ENCODE peak calls at places on chromosome 19, in ten cellular contexts. One of them, this sample, is unnamed.

GRCh38 chr19:10408511-10409291 is 5.4 kb upstream of the CDC37 start:
- DNase-seq in SIG-M5: no peak
- DNase-seq in spleen: peak
- DNase-seq in glutamatergic neuron: peak
- DNase-seq in AG08396: no peak
- DNase-seq in stimulated activated CD4-positive, alpha-beta T cell treated with anti-CD3 and anti-CD28 coated beads, Interleukin-12 subunit alpha, Interleukin-12 subunit beta, amount 100 ng/mL, for 48 hours: no peak
- DNase-seq in fibroblast of lung: no peak
- DNase-seq in cerebellar cortex: peak
- DNase-seq in T-helper 17 cell: no peak
- DNase-seq in T follicular helper cell: no peak
- DNase-seq in this sample: no peak

GRCh38 chr19:38079926-38080380 is 144.1 kb downstream of the DPF1 start:
- DNase-seq in spleen: no peak
- DNase-seq in glutamatergic neuron: no peak
- DNase-seq in SIG-M5: no peak
- DNase-seq in stimulated activated CD4-positive, alpha-beta T cell treated with anti-CD3 and anti-CD28 coated beads, Interleukin-12 subunit alpha, Interleukin-12 subunit beta, amount 100 ng/mL, for 48 hours: no peak
- DNase-seq in fibroblast of lung: peak
- DNase-seq in AG08396: peak
- DNase-seq in cerebellar cortex: peak
- DNase-seq in T-helper 17 cell: no peak
- DNase-seq in T follicular helper cell: no peak
- DNase-seq in this sample: no peak

GRCh38 chr19:31803819-31804446 is 454.7 kb upstream of the TSHZ3 start:
- DNase-seq in spleen: no peak
- DNase-seq in T follicular helper cell: no peak
- DNase-seq in AG08396: no peak
- DNase-seq in fibroblast of lung: no peak
- DNase-seq in glutamatergic neuron: no peak
- DNase-seq in T-helper 17 cell: no peak
- DNase-seq in cerebellar cortex: no peak
- DNase-seq in SIG-M5: no peak
- DNase-seq in stimulated activated CD4-positive, alpha-beta T cell treated with anti-CD3 and anti-CD28 coated beads, Interleukin-12 subunit alpha, Interleukin-12 subunit beta, amount 100 ng/mL, for 48 hours: no peak
- DNase-seq in this sample: no peak

GRCh38 chr19:13091400-13092161 is 11.1 kb downstream of the LYL1 start:
- DNase-seq in SIG-M5: no peak
- DNase-seq in T follicular helper cell: no peak
- DNase-seq in stimulated activated CD4-positive, alpha-beta T cell treated with anti-CD3 and anti-CD28 coated beads, Interleukin-12 subunit alpha, Interleukin-12 subunit beta, amount 100 ng/mL, for 48 hours: no peak
- DNase-seq in fibroblast of lung: peak
- DNase-seq in AG08396: peak
- DNase-seq in cerebellar cortex: no peak
- DNase-seq in glutamatergic neuron: peak
- DNase-seq in T-helper 17 cell: no peak
- DNase-seq in spleen: no peak
- DNase-seq in this sample: peak

GRCh38 chr19:15223649-15224371 is 8.4 kb downstream of the EPHX3 start:
- DNase-seq in T-helper 17 cell: no peak
- DNase-seq in SIG-M5: no peak
- DNase-seq in T follicular helper cell: no peak
- DNase-seq in AG08396: no peak
- DNase-seq in glutamatergic neuron: no peak
- DNase-seq in stimulated activated CD4-positive, alpha-beta T cell treated with anti-CD3 and anti-CD28 coated beads, Interleukin-12 subunit alpha, Interleukin-12 subunit beta, amount 100 ng/mL, for 48 hours: no peak
- DNase-seq in spleen: no peak
- DNase-seq in cerebellar cortex: peak
- DNase-seq in fibroblast of lung: no peak
- DNase-seq in this sample: no peak

GRCh38 chr19:35069706-35070105 is 28.2 kb downstream of the HPN start:
- DNase-seq in T-helper 17 cell: no peak
- DNase-seq in glutamatergic neuron: no peak
- DNase-seq in AG08396: no peak
- DNase-seq in cerebellar cortex: no peak
- DNase-seq in stimulated activated CD4-positive, alpha-beta T cell treated with anti-CD3 and anti-CD28 coated beads, Interleukin-12 subunit alpha, Interleukin-12 subunit beta, amount 100 ng/mL, for 48 hours: no peak
- DNase-seq in SIG-M5: no peak
- DNase-seq in T follicular helper cell: no peak
- DNase-seq in spleen: no peak
- DNase-seq in fibroblast of lung: no peak
- DNase-seq in this sample: no peak

GRCh38 chr19:23070353-23070781 is 46.5 kb upstream of the ZNF730 start:
- DNase-seq in SIG-M5: no peak
- DNase-seq in glutamatergic neuron: peak
- DNase-seq in AG08396: peak
- DNase-seq in fibroblast of lung: peak
- DNase-seq in spleen: no peak
- DNase-seq in stimulated activated CD4-positive, alpha-beta T cell treated with anti-CD3 and anti-CD28 coated beads, Interleukin-12 subunit alpha, Interleukin-12 subunit beta, amount 100 ng/mL, for 48 hours: peak
- DNase-seq in T follicular helper cell: no peak
- DNase-seq in cerebellar cortex: no peak
- DNase-seq in T-helper 17 cell: no peak
- DNase-seq in this sample: peak

GRCh38 chr19:17052439-17052838 is 22.8 kb downstream of the HAUS8 start:
- DNase-seq in glutamatergic neuron: peak
- DNase-seq in SIG-M5: no peak
- DNase-seq in fibroblast of lung: peak
- DNase-seq in stimulated activated CD4-positive, alpha-beta T cell treated with anti-CD3 and anti-CD28 coated beads, Interleukin-12 subunit alpha, Interleukin-12 subunit beta, amount 100 ng/mL, for 48 hours: no peak
- DNase-seq in AG08396: peak
- DNase-seq in cerebellar cortex: peak
- DNase-seq in spleen: no peak
- DNase-seq in T follicular helper cell: peak
- DNase-seq in T-helper 17 cell: no peak
- DNase-seq in this sample: peak

GRCh38 chr19:13024958-13025653 is 29.8 kb downstream of the NFIX start:
- DNase-seq in T-helper 17 cell: no peak
- DNase-seq in AG08396: no peak
- DNase-seq in spleen: no peak
- DNase-seq in fibroblast of lung: peak
- DNase-seq in cerebellar cortex: no peak
- DNase-seq in SIG-M5: no peak
- DNase-seq in T follicular helper cell: no peak
- DNase-seq in glutamatergic neuron: no peak
- DNase-seq in stimulated activated CD4-positive, alpha-beta T cell treated with anti-CD3 and anti-CD28 coated beads, Interleukin-12 subunit alpha, Interleukin-12 subunit beta, amount 100 ng/mL, for 48 hours: no peak
- DNase-seq in this sample: peak

GRCh38 chr19:1575323-1576241 is 7.5 kb upstream of the MEX3D start:
- DNase-seq in glutamatergic neuron: no peak
- DNase-seq in cerebellar cortex: no peak
- DNase-seq in T-helper 17 cell: no peak
- DNase-seq in stimulated activated CD4-positive, alpha-beta T cell treated with anti-CD3 and anti-CD28 coated beads, Interleukin-12 subunit alpha, Interleukin-12 subunit beta, amount 100 ng/mL, for 48 hours: no peak
- DNase-seq in AG08396: no peak
- DNase-seq in T follicular helper cell: no peak
- DNase-seq in fibroblast of lung: no peak
- DNase-seq in SIG-M5: no peak
- DNase-seq in spleen: no peak
- DNase-seq in this sample: no peak

GRCh38 chr19:48186541-48186991 is 16.1 kb downstream of the ZSWIM9 start:
- DNase-seq in stimulated activated CD4-positive, alpha-beta T cell treated with anti-CD3 and anti-CD28 coated beads, Interleukin-12 subunit alpha, Interleukin-12 subunit beta, amount 100 ng/mL, for 48 hours: no peak
- DNase-seq in fibroblast of lung: no peak
- DNase-seq in glutamatergic neuron: no peak
- DNase-seq in T follicular helper cell: no peak
- DNase-seq in spleen: no peak
- DNase-seq in T-helper 17 cell: no peak
- DNase-seq in AG08396: no peak
- DNase-seq in cerebellar cortex: no peak
- DNase-seq in SIG-M5: no peak
- DNase-seq in this sample: no peak

GRCh38 chr19:36032251-36033104 is at the start of gene CLIP3:
- DNase-seq in cerebellar cortex: peak
- DNase-seq in T-helper 17 cell: peak
- DNase-seq in AG08396: peak
- DNase-seq in fibroblast of lung: peak
- DNase-seq in stimulated activated CD4-positive, alpha-beta T cell treated with anti-CD3 and anti-CD28 coated beads, Interleukin-12 subunit alpha, Interleukin-12 subunit beta, amount 100 ng/mL, for 48 hours: peak
- DNase-seq in spleen: no peak
- DNase-seq in glutamatergic neuron: peak
- DNase-seq in SIG-M5: no peak
- DNase-seq in T follicular helper cell: no peak
- DNase-seq in this sample: peak

GRCh38 chr19:50513746-50514345 is at the start of gene ASPDH:
- DNase-seq in SIG-M5: no peak
- DNase-seq in spleen: peak
- DNase-seq in stimulated activated CD4-positive, alpha-beta T cell treated with anti-CD3 and anti-CD28 coated beads, Interleukin-12 subunit alpha, Interleukin-12 subunit beta, amount 100 ng/mL, for 48 hours: no peak
- DNase-seq in T-helper 17 cell: no peak
- DNase-seq in glutamatergic neuron: peak
- DNase-seq in T follicular helper cell: no peak
- DNase-seq in AG08396: no peak
- DNase-seq in cerebellar cortex: peak
- DNase-seq in fibroblast of lung: no peak
- DNase-seq in this sample: no peak

GRCh38 chr19:7238091-7238490 is 56.1 kb downstream of the INSR start:
- DNase-seq in T follicular helper cell: no peak
- DNase-seq in spleen: no peak
- DNase-seq in SIG-M5: no peak
- DNase-seq in T-helper 17 cell: no peak
- DNase-seq in cerebellar cortex: no peak
- DNase-seq in AG08396: no peak
- DNase-seq in fibroblast of lung: no peak
- DNase-seq in stimulated activated CD4-positive, alpha-beta T cell treated with anti-CD3 and anti-CD28 coated beads, Interleukin-12 subunit alpha, Interleukin-12 subunit beta, amount 100 ng/mL, for 48 hours: no peak
- DNase-seq in glutamatergic neuron: no peak
- DNase-seq in this sample: no peak

GRCh38 chr19:55036058-55036457 is 2.0 kb downstream of the GP6 start:
- DNase-seq in SIG-M5: no peak
- DNase-seq in T follicular helper cell: no peak
- DNase-seq in stimulated activated CD4-positive, alpha-beta T cell treated with anti-CD3 and anti-CD28 coated beads, Interleukin-12 subunit alpha, Interleukin-12 subunit beta, amount 100 ng/mL, for 48 hours: no peak
- DNase-seq in AG08396: no peak
- DNase-seq in fibroblast of lung: no peak
- DNase-seq in glutamatergic neuron: no peak
- DNase-seq in T-helper 17 cell: no peak
- DNase-seq in cerebellar cortex: no peak
- DNase-seq in spleen: no peak
- DNase-seq in this sample: no peak

GRCh38 chr19:4557186-4557970 is 2.1 kb downstream of the SEMA6B start:
- DNase-seq in T follicular helper cell: no peak
- DNase-seq in T-helper 17 cell: no peak
- DNase-seq in SIG-M5: no peak
- DNase-seq in fibroblast of lung: no peak
- DNase-seq in stimulated activated CD4-positive, alpha-beta T cell treated with anti-CD3 and anti-CD28 coated beads, Interleukin-12 subunit alpha, Interleukin-12 subunit beta, amount 100 ng/mL, for 48 hours: no peak
- DNase-seq in glutamatergic neuron: no peak
- DNase-seq in spleen: peak
- DNase-seq in cerebellar cortex: no peak
- DNase-seq in AG08396: no peak
- DNase-seq in this sample: no peak

GRCh38 chr19:47109541-47110375 is 3.8 kb downstream of the ZC3H4 start:
- DNase-seq in stimulated activated CD4-positive, alpha-beta T cell treated with anti-CD3 and anti-CD28 coated beads, Interleukin-12 subunit alpha, Interleukin-12 subunit beta, amount 100 ng/mL, for 48 hours: peak
- DNase-seq in cerebellar cortex: peak
- DNase-seq in T follicular helper cell: peak
- DNase-seq in T-helper 17 cell: no peak
- DNase-seq in AG08396: no peak
- DNase-seq in spleen: peak
- DNase-seq in glutamatergic neuron: no peak
- DNase-seq in fibroblast of lung: peak
- DNase-seq in SIG-M5: no peak
- DNase-seq in this sample: peak

GRCh38 chr19:6065685-6066365 is 44.5 kb downstream of the RFX2 start:
- DNase-seq in stimulated activated CD4-positive, alpha-beta T cell treated with anti-CD3 and anti-CD28 coated beads, Interleukin-12 subunit alpha, Interleukin-12 subunit beta, amount 100 ng/mL, for 48 hours: no peak
- DNase-seq in AG08396: no peak
- DNase-seq in glutamatergic neuron: no peak
- DNase-seq in fibroblast of lung: peak
- DNase-seq in spleen: no peak
- DNase-seq in SIG-M5: peak
- DNase-seq in T-helper 17 cell: peak
- DNase-seq in T follicular helper cell: peak
- DNase-seq in cerebellar cortex: no peak
- DNase-seq in this sample: no peak

GRCh38 chr19:55133639-55134444 is 15.2 kb downstream of the TNNT1 start:
- DNase-seq in fibroblast of lung: no peak
- DNase-seq in SIG-M5: no peak
- DNase-seq in T follicular helper cell: no peak
- DNase-seq in AG08396: no peak
- DNase-seq in stimulated activated CD4-positive, alpha-beta T cell treated with anti-CD3 and anti-CD28 coated beads, Interleukin-12 subunit alpha, Interleukin-12 subunit beta, amount 100 ng/mL, for 48 hours: no peak
- DNase-seq in spleen: no peak
- DNase-seq in T-helper 17 cell: no peak
- DNase-seq in glutamatergic neuron: peak
- DNase-seq in cerebellar cortex: no peak
- DNase-seq in this sample: no peak

GRCh38 chr19:10919352-10920287 is 8.8 kb downstream of the YIPF2 start:
- DNase-seq in cerebellar cortex: no peak
- DNase-seq in fibroblast of lung: no peak
- DNase-seq in stimulated activated CD4-positive, alpha-beta T cell treated with anti-CD3 and anti-CD28 coated beads, Interleukin-12 subunit alpha, Interleukin-12 subunit beta, amount 100 ng/mL, for 48 hours: no peak
- DNase-seq in T-helper 17 cell: no peak
- DNase-seq in AG08396: no peak
- DNase-seq in T follicular helper cell: no peak
- DNase-seq in spleen: no peak
- DNase-seq in SIG-M5: no peak
- DNase-seq in glutamatergic neuron: no peak
- DNase-seq in this sample: no peak

GRCh38 chr19:33868076-33868735 is 71.5 kb downstream of the KCTD15 start:
- DNase-seq in T follicular helper cell: no peak
- DNase-seq in glutamatergic neuron: no peak
- DNase-seq in AG08396: peak
- DNase-seq in SIG-M5: no peak
- DNase-seq in stimulated activated CD4-positive, alpha-beta T cell treated with anti-CD3 and anti-CD28 coated beads, Interleukin-12 subunit alpha, Interleukin-12 subunit beta, amount 100 ng/mL, for 48 hours: no peak
- DNase-seq in T-helper 17 cell: no peak
- DNase-seq in cerebellar cortex: peak
- DNase-seq in spleen: peak
- DNase-seq in fibroblast of lung: no peak
- DNase-seq in this sample: peak

GRCh38 chr19:49057636-49058234 is at the start of gene CGB7:
- DNase-seq in SIG-M5: no peak
- DNase-seq in T-helper 17 cell: peak
- DNase-seq in AG08396: peak
- DNase-seq in fibroblast of lung: peak
- DNase-seq in spleen: peak
- DNase-seq in stimulated activated CD4-positive, alpha-beta T cell treated with anti-CD3 and anti-CD28 coated beads, Interleukin-12 subunit alpha, Interleukin-12 subunit beta, amount 100 ng/mL, for 48 hours: peak
- DNase-seq in T follicular helper cell: no peak
- DNase-seq in glutamatergic neuron: peak
- DNase-seq in cerebellar cortex: no peak
- DNase-seq in this sample: peak

GRCh38 chr19:50718255-50719118 is 1.1 kb downstream of the SHANK1 start:
- DNase-seq in glutamatergic neuron: peak
- DNase-seq in cerebellar cortex: no peak
- DNase-seq in stimulated activated CD4-positive, alpha-beta T cell treated with anti-CD3 and anti-CD28 coated beads, Interleukin-12 subunit alpha, Interleukin-12 subunit beta, amount 100 ng/mL, for 48 hours: no peak
- DNase-seq in T follicular helper cell: no peak
- DNase-seq in T-helper 17 cell: no peak
- DNase-seq in AG08396: peak
- DNase-seq in fibroblast of lung: no peak
- DNase-seq in SIG-M5: no peak
- DNase-seq in spleen: no peak
- DNase-seq in this sample: no peak

GRCh38 chr19:37087110-37087509 is 8.9 kb downstream of the ZNF420 start:
- DNase-seq in glutamatergic neuron: no peak
- DNase-seq in fibroblast of lung: no peak
- DNase-seq in cerebellar cortex: no peak
- DNase-seq in stimulated activated CD4-positive, alpha-beta T cell treated with anti-CD3 and anti-CD28 coated beads, Interleukin-12 subunit alpha, Interleukin-12 subunit beta, amount 100 ng/mL, for 48 hours: no peak
- DNase-seq in spleen: no peak
- DNase-seq in T follicular helper cell: no peak
- DNase-seq in T-helper 17 cell: no peak
- DNase-seq in SIG-M5: no peak
- DNase-seq in AG08396: no peak
- DNase-seq in this sample: no peak

GRCh38 chr19:53881482-53882390 is at the start of gene PRKCG:
- DNase-seq in AG08396: peak
- DNase-seq in cerebellar cortex: peak
- DNase-seq in SIG-M5: no peak
- DNase-seq in fibroblast of lung: no peak
- DNase-seq in spleen: peak
- DNase-seq in stimulated activated CD4-positive, alpha-beta T cell treated with anti-CD3 and anti-CD28 coated beads, Interleukin-12 subunit alpha, Interleukin-12 subunit beta, amount 100 ng/mL, for 48 hours: no peak
- DNase-seq in T follicular helper cell: peak
- DNase-seq in T-helper 17 cell: peak
- DNase-seq in glutamatergic neuron: peak
- DNase-seq in this sample: peak